ENCODE peak calls at places on chromosomes 5 and 9, in four cellular contexts. E, U, S and N are unnamed samples. For H3K9me3, the result is how much of the 10 kb centered on the place peaks cover.

GRCh38 chr5:14017904-14018303 is 73.4 kb upstream of the DNAH5 start:
- DNase-seq in E (no peak), U (no peak), S (no peak), N (no peak)

GRCh38 chr5:115510145-115510640 is 34.4 kb downstream of the FEM1C start:
- DNase-seq in E (no peak), U (no peak), S (no peak), N (no peak)

GRCh38 chr5:1294839-1295649 is at the start of gene TERT:
- DNase-seq in E (peak), U (peak), S (peak), N (peak)

GRCh38 chr5:78639811-78640210 is 8.8 kb downstream of the LHFPL2 start:
- DNase-seq in E (no peak), U (no peak), S (no peak), N (no peak)

GRCh38 chr9:16870606-16871357 is at the start of gene BNC2:
- DNase-seq in E (peak), U (no peak), S (peak), N (no peak)

GRCh38 chr5:132748522-132749000 is 1.3 kb downstream of the CCNI2 start:
- DNase-seq in E (no peak), U (no peak), S (no peak), N (no peak)

GRCh38 chr9:90734631-90735030 is 67.0 kb upstream of the SYK start:
- DNase-seq in E (no peak), U (no peak), S (no peak), N (no peak)

GRCh38 chr9:94199776-94200175 is 59.3 kb upstream of the ZNF169 start:
- DNase-seq in E (no peak), U (no peak), S (no peak), N (no peak)

GRCh38 chr5:53479656-53480473 is 564 bp upstream of the FST start:
- DNase-seq in E (peak), U (peak), S (peak), N (peak)

GRCh38 chr5:34656001-34656699 is at the start of gene RAI14:
- DNase-seq in E (peak), U (peak), S (peak), N (peak)

GRCh38 chr9:37972346-37972745 is 68.4 kb upstream of the SLC25A51 start:
- DNase-seq in E (no peak), U (no peak), S (no peak), N (peak)

GRCh38 chr5:168916266-168916665 is 337.1 kb upstream of the PANK3 start:
- DNase-seq in E (peak), U (no peak), S (no peak), N (peak)

GRCh38 chr9:89252910-89253309 is 58.1 kb upstream of the CKS2 start:
- DNase-seq in E (no peak), U (no peak), S (no peak), N (no peak)

GRCh38 chr5:9034671-9035070 is 511.2 kb downstream of the SEMA5A start:
- DNase-seq in E (no peak), U (no peak), S (no peak), N (no peak)

GRCh38 chr5:131654309-131654708 is 19.3 kb upstream of the RAPGEF6 start:
- DNase-seq in E (no peak), U (no peak), S (no peak), N (no peak)

GRCh38 chr5:42719034-42719433 is 37.6 kb upstream of the CCDC152 start:
- DNase-seq in E (no peak), U (no peak), S (no peak), N (no peak)

GRCh38 chr9:111992523-111992922 is 95.9 kb downstream of the UGCG start:
- DNase-seq in E (no peak), U (no peak), S (no peak), N (no peak)

GRCh38 chr9:91419222-91420191 is 4.1 kb downstream of the NFIL3 start:
- DNase-seq in E (peak), U (no peak), S (no peak), N (peak)

GRCh38 chr9:131282688-131283422 is 6.5 kb upstream of the FAM78A start:
- DNase-seq in E (no peak), U (no peak), S (peak), N (no peak)

GRCh38 chr5:126435714-126436113 is 12.5 kb downstream of the GRAMD2B start:
- DNase-seq in E (no peak), U (no peak), S (no peak), N (no peak)

GRCh38 chr9:136147038-136147889 is 28.6 kb upstream of the TMEM250 start:
- DNase-seq in E (peak), U (no peak), S (no peak), N (no peak)

GRCh38 chr9:89600831-89601230 is 4.0 kb upstream of the GADD45G start:
- DNase-seq in E (no peak), U (peak), S (no peak), N (no peak)

GRCh38 chr9:8364021-8364782 is 564.6 kb upstream of the DMAC1 start:
- DNase-seq in E (no peak), U (no peak), S (no peak), N (no peak)

GRCh38 chr9:8362250-8362649 is 562.7 kb upstream of the DMAC1 start:
- DNase-seq in E (no peak), U (no peak), S (no peak), N (no peak)

GRCh38 chr9:8365466-8366160 is 566.0 kb upstream of the DMAC1 start:
- DNase-seq in E (no peak), U (no peak), S (no peak), N (no peak)

GRCh38 chr9:8366161-8366926 is 566.8 kb upstream of the DMAC1 start:
- DNase-seq in E (no peak), U (no peak), S (no peak), N (no peak)

DNA sequence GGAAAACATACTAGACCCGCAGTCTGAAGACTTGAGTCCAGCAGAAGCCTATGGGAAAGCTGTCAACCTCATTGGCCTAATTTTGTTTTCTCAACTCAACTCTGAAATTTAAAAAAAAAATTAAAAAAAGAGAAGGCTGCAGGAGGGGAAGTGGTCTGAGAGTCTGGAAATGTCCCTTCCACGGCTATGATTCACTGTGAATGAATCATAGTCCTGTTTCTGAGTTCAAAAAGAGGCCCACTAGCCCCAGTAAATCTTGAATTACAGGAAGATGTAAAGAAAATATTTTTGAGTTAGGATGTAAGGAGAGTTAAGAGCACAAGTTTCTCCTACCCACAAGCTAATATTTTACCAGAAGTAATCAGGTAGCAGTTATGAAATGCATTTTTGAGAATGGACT is 565.5 kb upstream of the DMAC1 start:
- DNase-seq in E (no peak), U (no peak), S (no peak), N (no peak)
- H3K9me3 ChIP-seq in E (under half), U (under half), S (under half), N (under half)

DNA sequence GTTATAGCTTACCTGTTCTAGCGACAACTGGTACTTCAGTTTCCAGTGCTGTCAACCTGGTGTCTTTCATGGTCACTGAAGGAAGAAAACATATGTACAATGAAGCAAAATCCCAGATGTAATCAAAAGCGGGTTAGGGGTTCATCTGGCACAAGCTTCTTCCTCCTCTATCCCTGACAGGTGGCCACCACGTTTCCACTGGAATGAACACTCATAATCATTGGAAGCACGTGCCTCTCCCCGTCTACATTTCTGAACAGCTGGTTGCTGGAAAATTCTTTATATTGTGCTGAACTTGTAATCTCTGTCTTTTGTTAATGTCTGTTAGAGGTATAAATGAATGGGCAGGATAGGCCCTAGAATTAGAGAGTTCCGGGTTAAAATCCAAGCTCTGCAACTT is 9.4 kb downstream of the TSC1 start:
- DNase-seq in E (no peak), U (no peak), S (no peak), N (no peak)
- H3K27ac ChIP-seq in E (no peak), U (no peak), S (no peak), N (no peak)

DNA sequence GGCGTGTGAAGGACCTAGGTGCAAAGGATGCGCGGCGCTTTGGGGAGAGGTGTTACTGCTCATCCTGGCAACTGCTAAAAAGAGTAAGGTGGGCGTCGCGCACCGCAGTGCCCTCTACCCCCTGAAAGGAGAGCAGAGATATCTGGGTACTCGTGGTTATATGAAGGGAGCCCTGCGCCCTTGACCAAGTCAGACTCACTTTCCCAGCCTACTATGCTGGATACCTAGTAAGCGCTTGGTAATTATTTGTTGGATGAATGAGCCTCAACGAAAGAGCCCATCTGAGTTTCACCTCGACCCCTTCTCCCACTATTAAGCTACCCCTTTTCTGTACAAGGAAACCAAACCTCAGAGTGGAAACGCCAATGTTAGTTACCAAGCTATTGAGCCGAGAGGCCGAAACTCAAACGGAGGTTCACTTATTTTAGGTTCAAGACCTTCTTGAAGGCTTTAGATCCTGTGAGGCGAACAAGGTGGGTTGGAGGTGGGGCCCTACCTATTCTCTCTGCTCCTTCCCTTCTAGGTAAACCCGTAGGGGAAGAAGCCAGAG is 8.0 kb downstream of the LHX6 start:
- DNase-seq in E (no peak), U (no peak), S (no peak), N (no peak)
- H3K4me3 ChIP-seq in E (no peak), U (no peak), S (peak), N (no peak)

DNA sequence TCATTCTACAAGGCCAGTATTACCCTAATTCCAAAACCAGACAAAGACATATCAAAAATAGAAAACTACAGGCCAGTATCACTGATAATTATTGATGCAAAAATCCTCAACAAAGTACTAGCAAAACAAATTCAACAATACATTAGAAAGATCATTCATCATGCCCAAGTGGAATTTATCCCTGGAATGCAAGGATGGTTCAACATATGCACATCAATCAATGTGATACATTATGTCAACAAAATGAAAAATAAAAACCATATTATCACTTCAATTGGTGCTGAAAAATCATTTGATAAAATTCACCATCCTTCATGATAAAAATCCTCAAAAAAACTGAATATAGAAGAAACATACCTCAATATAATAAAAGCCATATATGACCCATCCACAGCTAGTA is 115.2 kb upstream of the SLC27A6 start:
- DNase-seq in E (no peak), U (no peak), S (no peak), N (no peak)
- H3K9me3 ChIP-seq in E (under half), U (under half), S (under half), N (under half)

GRCh38 chr5:102903074-102903871 is 148.2 kb downstream of the PAM start:
- DNase-seq in E (no peak), U (no peak), S (no peak), N (no peak)
- H3K27ac ChIP-seq in E (no peak), U (no peak), S (no peak), N (no peak)

DNA sequence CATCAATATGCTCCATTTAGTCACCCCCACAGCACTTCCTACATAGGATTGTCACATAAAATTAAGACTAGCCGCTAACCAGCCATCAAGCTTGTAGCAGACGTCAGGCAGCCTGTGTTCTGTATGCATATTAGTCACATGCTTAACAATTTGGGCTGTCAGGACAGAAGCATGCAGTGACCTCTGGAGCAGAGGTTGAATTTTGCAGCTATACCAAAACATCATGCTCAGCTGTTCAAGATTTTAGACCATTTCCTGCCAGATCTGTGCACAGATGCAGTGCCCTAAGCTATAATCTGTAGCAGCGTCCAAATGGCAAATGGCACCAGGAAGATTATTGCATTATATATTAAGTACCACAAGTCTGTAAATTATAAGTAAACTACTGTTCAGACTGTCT is 197.3 kb upstream of the ISL1 start:
- DNase-seq in E (no peak), U (no peak), S (no peak), N (no peak)
- H3K4me3 ChIP-seq in E (no peak), U (no peak), S (no peak), N (no peak)

DNA sequence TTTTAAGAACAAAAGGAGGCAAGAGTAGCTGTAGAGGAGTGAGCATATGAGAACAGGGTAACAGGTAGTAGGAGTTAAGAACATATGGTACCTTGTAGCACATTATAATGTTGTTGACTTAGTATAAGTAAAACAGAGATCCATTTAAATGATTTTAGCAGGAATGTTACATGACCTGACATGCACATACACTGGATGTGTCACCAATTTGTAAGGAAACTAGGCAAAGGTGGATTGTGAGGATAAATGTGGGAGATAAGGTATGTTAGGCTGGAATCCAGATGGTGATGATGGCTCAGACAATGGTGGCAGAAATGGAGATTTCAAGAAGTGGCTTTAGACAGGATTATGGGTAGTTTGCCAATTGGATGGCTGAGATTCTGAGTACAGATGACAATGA is 443.1 kb upstream of the DAB2 start:
- DNase-seq in E (no peak), U (no peak), S (no peak), N (no peak)
- H3K9me3 ChIP-seq in E (under half), U (under half), S (under half), N (under half)

GRCh38 chr9:95771556-95772280 is 103.8 kb upstream of the ERCC6L2 start:
- DNase-seq in E (no peak), U (peak), S (peak), N (no peak)
- H3K27ac ChIP-seq in E (no peak), U (no peak), S (no peak), N (no peak)